ENCODE peak calls at places on chromosomes 3 and 15, in five cellular contexts. H, R, A, I and K are unnamed samples.

GRCh38 chr3:65751123-65751700 is 287.5 kb downstream of the MAGI1 start:
- DNase-seq in H (peak; percentile 23), R (peak; percentile 92), A (peak; percentile 68), I (peak; percentile 14), K (peak; percentile 33)

GRCh38 chr3:124281453-124282316 is 289.8 kb upstream of the ROPN1 start:
- DNase-seq in H (no peak), R (peak; percentile 69), A (no peak), I (no peak), K (peak; percentile 43)

GRCh38 chr3:145698749-145699148 is 462.2 kb downstream of the PLOD2 start:
- DNase-seq in H (no peak), R (no peak), A (no peak), I (no peak), K (no peak)

GRCh38 chr15:47756872-47757271 is 39.6 kb downstream of the SEMA6D start:
- DNase-seq in H (no peak), R (no peak), A (no peak), I (no peak), K (peak; percentile 79)

GRCh38 chr15:47795864-47796263 is 78.6 kb downstream of the SEMA6D start:
- DNase-seq in H (no peak), R (no peak), A (no peak), I (no peak), K (no peak)

GRCh38 chr3:165254812-165255211 is 58.6 kb upstream of the SLITRK3 start:
- DNase-seq in H (no peak), R (peak; percentile 72), A (no peak), I (no peak), K (peak; percentile 43)

GRCh38 chr3:124131158-124132115 is 139.5 kb upstream of the ROPN1 start:
- DNase-seq in H (no peak), R (no peak), A (no peak), I (no peak), K (no peak)

GRCh38 chr3:164231718-164232117 is 846.6 kb downstream of the SI start:
- DNase-seq in H (no peak), R (no peak), A (no peak), I (no peak), K (no peak)

GRCh38 chr3:9201278-9201677 is 48.2 kb downstream of the SRGAP3 start:
- DNase-seq in H (no peak), R (no peak), A (no peak), I (no peak), K (no peak)

GRCh38 chr3:59456852-59457485 is 407.1 kb upstream of the CFAP20DC start:
- DNase-seq in H (no peak), R (no peak), A (no peak), I (no peak), K (no peak)

GRCh38 chr15:66617137-66618090 is 51.6 kb upstream of the LCTL start:
- DNase-seq in H (peak; percentile 74), R (peak; percentile 48), A (no peak), I (no peak), K (peak; percentile 84)

GRCh38 chr3:99929409-99930139 is 111.9 kb downstream of the CMSS1 start:
- DNase-seq in H (no peak), R (no peak), A (no peak), I (peak; percentile 63), K (peak; percentile 80)

GRCh38 chr3:169448501-169448900 is 215.0 kb downstream of the MECOM start:
- DNase-seq in H (no peak), R (no peak), A (no peak), I (no peak), K (no peak)

GRCh38 chr3:125045965-125046364 is 9.8 kb downstream of the HEG1 start:
- DNase-seq in H (no peak), R (no peak), A (no peak), I (no peak), K (peak; percentile 87)

GRCh38 chr3:44802006-44802405 is 40.4 kb downstream of the KIF15 start:
- DNase-seq in H (peak; percentile 24), R (no peak), A (no peak), I (no peak), K (no peak)

GRCh38 chr3:35335703-35336102 is 303.6 kb upstream of the ARPP21 start:
- DNase-seq in H (no peak), R (peak; percentile 3), A (no peak), I (no peak), K (peak; percentile 5)

GRCh38 chr15:68668926-68669600 is 90.3 kb downstream of the CORO2B start:
- DNase-seq in H (no peak), R (no peak), A (no peak), I (no peak), K (no peak)

GRCh38 chr3:98829246-98829832 is 66.2 kb downstream of the ST3GAL6 start:
- DNase-seq in H (no peak), R (no peak), A (no peak), I (no peak), K (no peak)

GRCh38 chr3:83496459-83496858 is 1462.3 kb upstream of the CADM2 start:
- DNase-seq in H (no peak), R (no peak), A (no peak), I (no peak), K (no peak)

GRCh38 chr3:112744825-112745566 is 101.7 kb downstream of the CD200R1L start:
- DNase-seq in H (no peak), R (no peak), A (no peak), I (no peak), K (no peak)

GRCh38 chr3:186940965-186941364 is 10.6 kb downstream of the ST6GAL1 start:
- DNase-seq in H (peak; percentile 63), R (no peak), A (no peak), I (no peak), K (no peak)

GRCh38 chr3:138124689-138125420 is 7.3 kb downstream of the A4GNT start:
- DNase-seq in H (no peak), R (no peak), A (no peak), I (no peak), K (peak; percentile 46)

GRCh38 chr15:59616390-59616789 is 4.8 kb downstream of the GCNT3 start:
- DNase-seq in H (no peak), R (peak; percentile 13), A (no peak), I (no peak), K (no peak)

GRCh38 chr3:167851171-167851570 is 115.7 kb downstream of the SERPINI1 start:
- DNase-seq in H (no peak), R (no peak), A (no peak), I (no peak), K (peak; percentile 14)

GRCh38 chr15:88954431-88955277 is 41.5 kb upstream of the MFGE8 start:
- DNase-seq in H (no peak), R (no peak), A (peak; percentile 45), I (no peak), K (peak; percentile 11)
- TF ChIP-seq CTCF in H (no peak), R (no peak), A (no peak), I (no peak), K (no peak)

GRCh38 chr3:55571913-55572312 is 84.8 kb upstream of the WNT5A start:
- DNase-seq in H (peak; percentile 34), R (peak; percentile 96), A (peak; percentile 49), I (no peak), K (no peak)
- TF ChIP-seq CTCF in H (no peak), R (peak; percentile 55), A (peak; percentile 43), I (no peak), K (no peak)

GRCh38 chr3:126703512-126704493 is at the start of gene CHCHD6:
- DNase-seq in H (peak; percentile 91), R (peak; percentile 98), A (peak; percentile 98), I (peak; percentile 95), K (peak; percentile 93)
- TF ChIP-seq CTCF in H (peak; percentile 11), R (peak; percentile 25), A (no peak), I (no peak), K (no peak)

GRCh38 chr15:86040360-86041095 is 39.1 kb upstream of the AGBL1 start:
- DNase-seq in H (no peak), R (peak; percentile 57), A (no peak), I (no peak), K (no peak)
- TF ChIP-seq CTCF in H (no peak), R (peak; percentile 64), A (no peak), I (no peak), K (no peak)

GRCh38 chr15:31554261-31554660 is 227.6 kb downstream of the KLF13 start:
- DNase-seq in H (no peak), R (no peak), A (no peak), I (no peak), K (peak; percentile 93)

GRCh38 chr15:31557899-31558298 is 231.3 kb downstream of the KLF13 start:
- DNase-seq in H (no peak), R (no peak), A (no peak), I (no peak), K (no peak)

GRCh38 chr15:31558840-31559239 is 232.2 kb downstream of the KLF13 start:
- DNase-seq in H (no peak), R (no peak), A (no peak), I (no peak), K (no peak)

GRCh38 chr15:31555022-31555421 is 228.4 kb downstream of the KLF13 start:
- DNase-seq in H (no peak), R (no peak), A (no peak), I (no peak), K (no peak)

GRCh38 chr15:31556494-31557150 is 230.0 kb downstream of the KLF13 start:
- DNase-seq in H (no peak), R (no peak), A (no peak), I (no peak), K (no peak)
- TF ChIP-seq CTCF in H (no peak), R (no peak), A (no peak), I (no peak), K (no peak)

DNA sequence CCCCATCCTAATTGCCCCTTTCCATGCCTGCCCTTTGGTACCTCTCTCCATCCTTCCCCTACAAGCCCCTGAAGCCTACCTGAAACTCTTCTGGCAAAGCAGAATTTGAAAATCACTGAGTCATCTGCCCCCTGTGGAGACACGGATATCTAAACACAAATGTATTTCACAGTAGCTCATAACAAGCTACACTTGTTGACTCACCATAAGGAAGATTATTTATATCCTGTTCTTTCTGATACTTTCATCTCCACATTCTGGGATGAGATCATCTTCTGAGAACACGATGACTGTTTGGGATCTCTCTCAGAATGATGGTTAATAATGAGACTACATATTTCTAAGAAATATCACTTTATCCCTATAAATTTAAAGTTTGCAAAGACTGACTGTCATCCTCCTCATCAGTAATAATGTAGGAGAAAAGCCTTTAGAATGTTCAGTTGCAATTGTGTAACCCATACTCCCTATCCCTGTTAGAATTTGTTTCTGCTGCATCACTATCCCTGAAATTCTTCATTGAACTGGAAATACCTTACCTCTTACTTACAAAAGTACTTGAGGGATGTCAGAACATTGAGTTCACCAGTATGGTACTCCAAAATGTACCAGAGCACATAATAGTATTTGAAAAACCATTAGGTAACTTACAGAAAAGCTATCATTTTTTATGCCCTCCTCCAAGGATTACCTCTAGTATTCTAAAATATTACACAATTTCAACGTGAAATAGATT is 116.1 kb upstream of the IL12A start:
- DNase-seq in H (no peak), R (peak; percentile 28), A (no peak), I (no peak), K (peak; percentile 92)
- TF ChIP-seq CTCF in H (peak; percentile 4), R (no peak), A (no peak), I (no peak), K (no peak)

DNA sequence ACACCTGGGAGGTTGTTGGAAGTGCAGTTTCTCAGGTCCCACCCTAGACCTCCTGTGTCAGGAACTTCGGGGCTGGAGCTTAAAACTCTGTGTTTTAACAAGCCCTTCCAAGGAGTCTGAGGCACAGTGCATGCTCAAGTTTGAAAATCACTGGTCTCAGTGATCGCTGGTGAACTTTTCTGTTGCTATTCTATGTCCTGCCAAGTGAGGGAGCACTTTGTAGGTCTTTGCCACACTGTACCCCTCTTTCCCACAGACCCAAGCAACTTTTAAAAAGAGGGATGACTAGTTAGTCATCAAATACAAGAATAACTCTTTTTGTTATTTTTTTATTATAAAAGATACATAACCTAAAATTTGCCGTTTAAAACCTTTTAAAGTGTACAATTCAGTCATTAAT is 133.7 kb downstream of the AGBL1 start:
- DNase-seq in H (no peak), R (peak; percentile 49), A (no peak), I (no peak), K (no peak)
- TF ChIP-seq CTCF in H (no peak), R (peak; percentile 51), A (no peak), I (no peak), K (no peak)

GRCh38 chr3:43442872-43443395 is 156.6 kb downstream of the SNRK start:
- DNase-seq in H (no peak), R (peak; percentile 18), A (no peak), I (no peak), K (no peak)
- TF ChIP-seq CTCF in H (no peak), R (peak; percentile 28), A (no peak), I (no peak), K (no peak)